ENCODE peak calls at places on chromosomes 5 and 9, in nine cellular contexts. S is AG09309, D is gastrocnemius medialis, B is right atrium auricular region, Z is A549, V is heart right ventricle, U is IMR-90, X is cardiac fibroblast, F is ovary. T is an unnamed sample.

GRCh38 chr5:176171171-176171760 is 67.0 kb upstream of the SIMC1 start:
- DNase-seq in S (no peak), D (no peak), Z (no peak), F (no peak), X (no peak), B (peak; percentile 53), U (no peak), V (no peak), T (no peak)

GRCh38 chr9:110687497-110687896 is 18.9 kb downstream of the MUSK start:
- DNase-seq in V (no peak), S (no peak), B (no peak), F (no peak), D (no peak), Z (peak; percentile 10), X (no peak), U (no peak), T (no peak)

GRCh38 chr5:32274548-32275420 is 38.0 kb downstream of the MTMR12 start:
- DNase-seq in S (no peak), D (no peak), B (no peak), X (peak; percentile 66), F (peak; percentile 45), U (peak; percentile 72), Z (no peak), V (no peak), T (no peak)

GRCh38 chr9:132896906-132897305 is 18.2 kb downstream of the SPACA9 start:
- DNase-seq in D (no peak), F (peak; percentile 60), U (peak; percentile 25), Z (no peak), B (no peak), V (no peak), S (no peak), X (peak; percentile 8), T (peak; percentile 20)

GRCh38 chr9:75448281-75448680 is 360.0 kb downstream of the OSTF1 start:
- DNase-seq in U (no peak), F (no peak), D (no peak), X (no peak), S (no peak), B (no peak), Z (no peak), V (no peak), T (no peak)

GRCh38 chr9:125747765-125748510 is 765 bp downstream of the PBX3 start:
- DNase-seq in B (no peak), D (no peak), X (peak; percentile 24), V (peak; percentile 55), U (no peak), S (no peak), F (peak; percentile 56), Z (peak; percentile 14), T (no peak)

GRCh38 chr5:173963867-173964429 is 25.0 kb upstream of the C5orf47 start:
- DNase-seq in U (no peak), F (no peak), B (no peak), V (no peak), X (no peak), D (no peak), Z (peak; percentile 75), S (no peak), T (no peak)

GRCh38 chr5:54492196-54492595 is 25.4 kb upstream of the SNX18 start:
- DNase-seq in Z (no peak), X (peak; percentile 15), V (no peak), F (no peak), S (no peak), B (no peak), U (no peak), D (no peak), T (no peak)

GRCh38 chr9:33082538-33083326 is 6.3 kb upstream of the SMU1 start:
- DNase-seq in F (no peak), X (no peak), D (no peak), B (no peak), S (no peak), U (no peak), V (no peak), Z (no peak), T (no peak)

GRCh38 chr5:140554454-140554853 is 2.8 kb downstream of the SRA1 start:
- DNase-seq in U (peak; percentile 83), V (no peak), S (peak; percentile 42), F (no peak), B (no peak), D (no peak), Z (no peak), X (peak; percentile 78), T (no peak)

GRCh38 chr5:173512637-173513435 is 103.6 kb downstream of the BOD1 start:
- DNase-seq in F (no peak), V (no peak), X (no peak), S (no peak), Z (no peak), U (no peak), B (no peak), D (no peak), T (no peak)

GRCh38 chr9:105672711-105673234 is 10.5 kb downstream of the TAL2 start:
- DNase-seq in F (no peak), X (no peak), B (no peak), Z (no peak), V (no peak), D (no peak), U (no peak), S (no peak), T (no peak)

GRCh38 chr5:159788835-159789331 is 127.4 kb upstream of the ADRA1B start:
- DNase-seq in V (no peak), B (peak; percentile 46), F (no peak), Z (no peak), U (no peak), S (no peak), X (no peak), D (no peak), T (no peak)

GRCh38 chr5:143402464-143403356 is 776 bp downstream of the NR3C1 start:
- DNase-seq in B (peak; percentile 73), D (peak; percentile 70), V (peak; percentile 73), F (peak; percentile 65), X (peak; percentile 65), U (peak; percentile 34), Z (peak; percentile 61), S (no peak), T (peak; percentile 40)

GRCh38 chr5:61328791-61329617 is 3.1 kb upstream of the ZSWIM6 start:
- DNase-seq in X (no peak), U (no peak), B (no peak), Z (no peak), D (no peak), S (no peak), V (no peak), F (no peak), T (no peak)
- H3K4me3 ChIP-seq in X (no peak overlapping the region), U (peak overlapping the region; percentile 20), B (no peak overlapping the region), Z (no peak overlapping the region), D (no peak overlapping the region), S (no peak overlapping the region), V (no peak overlapping the region), F (no peak overlapping the region), T (peak overlapping the region; percentile 98)

GRCh38 chr9:21988056-21988990 is 5.9 kb downstream of the CDKN2A start:
- DNase-seq in Z (no peak), B (no peak), X (no peak), U (no peak), S (no peak), V (no peak), F (no peak), D (no peak), T (no peak)

GRCh38 chr9:21991039-21991959 is 2.9 kb downstream of the CDKN2A start:
- DNase-seq in U (no peak), V (no peak), Z (no peak), S (no peak), D (no peak), F (no peak), B (no peak), X (no peak), T (no peak)

GRCh38 chr9:21993007-21993406 is 1.2 kb downstream of the CDKN2A start:
- DNase-seq in S (no peak), Z (no peak), X (no peak), U (no peak), F (no peak), D (no peak), V (no peak), B (no peak), T (no peak)

GRCh38 chr9:21985964-21986667 is 8.1 kb downstream of the CDKN2A start:
- DNase-seq in F (no peak), D (no peak), S (no peak), U (no peak), V (no peak), Z (no peak), B (no peak), X (no peak), T (no peak)

GRCh38 chr9:21989440-21990189 is 4.6 kb downstream of the CDKN2A start:
- DNase-seq in V (no peak), S (no peak), U (no peak), F (no peak), X (no peak), B (no peak), Z (no peak), D (no peak), T (no peak)
- H3K4me3 ChIP-seq in V (no peak overlapping the region), S (no peak overlapping the region), U (no peak overlapping the region), F (no peak overlapping the region), X (no peak overlapping the region), B (no peak overlapping the region), Z (no peak overlapping the region), D (no peak overlapping the region), T (no peak overlapping the region)

DNA sequence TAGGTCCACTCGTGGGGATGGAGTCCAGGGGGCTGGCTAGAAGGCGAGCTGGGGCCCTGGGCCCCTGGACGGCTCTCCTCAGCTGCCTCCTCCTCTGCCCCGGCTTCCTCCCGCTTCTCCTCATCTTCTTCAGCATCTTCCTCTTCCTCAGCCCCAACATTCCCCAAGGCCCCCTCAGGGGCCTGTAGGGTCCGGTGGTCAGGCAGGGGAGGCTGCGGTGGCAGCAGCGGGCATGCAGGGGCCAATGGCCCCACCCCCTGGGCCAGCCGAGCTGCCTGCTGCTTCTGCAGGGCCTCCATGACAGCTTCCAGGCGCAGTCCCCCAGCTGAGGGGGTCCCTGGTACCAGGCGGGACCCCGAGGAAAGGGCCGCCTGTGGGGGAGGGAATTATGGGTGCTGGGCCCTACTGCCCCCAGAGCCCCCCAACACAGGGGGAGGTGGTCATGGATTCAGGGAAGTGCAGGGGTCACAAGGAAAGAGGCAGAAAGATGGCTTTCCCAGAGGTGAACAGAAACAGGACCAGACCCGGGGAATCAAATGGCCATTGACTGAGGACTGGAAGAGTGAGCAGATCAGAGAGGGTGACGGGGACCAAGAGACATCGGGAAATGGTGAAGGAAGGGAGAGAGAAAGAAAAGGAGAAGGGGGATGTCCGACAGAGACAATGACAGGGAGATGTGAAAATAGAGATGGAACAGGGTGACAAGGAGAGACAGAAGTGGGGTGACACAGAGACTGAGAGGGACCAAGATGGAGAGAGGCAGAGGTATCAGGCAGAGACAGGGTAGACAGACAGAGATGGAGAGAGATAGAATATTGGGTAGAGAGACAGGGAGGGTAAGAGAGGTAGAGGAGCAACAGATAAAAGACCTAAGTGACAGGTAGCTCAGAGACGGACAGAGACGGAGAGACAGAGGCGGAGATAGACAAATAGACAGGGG is 880 bp downstream of the ARID3C start:
- DNase-seq in U (no peak), D (no peak), V (no peak), S (no peak), X (no peak), B (no peak), F (no peak), Z (no peak), T (no peak)
- H3K4me3 ChIP-seq in U (no peak overlapping the region), D (peak overlapping the region; percentile 51), V (peak overlapping the region; percentile 45), S (no peak overlapping the region), X (no peak overlapping the region), B (peak overlapping the region; percentile 31), F (no peak overlapping the region), Z (peak overlapping the region; percentile 49), T (peak overlapping the region; percentile 1)

DNA sequence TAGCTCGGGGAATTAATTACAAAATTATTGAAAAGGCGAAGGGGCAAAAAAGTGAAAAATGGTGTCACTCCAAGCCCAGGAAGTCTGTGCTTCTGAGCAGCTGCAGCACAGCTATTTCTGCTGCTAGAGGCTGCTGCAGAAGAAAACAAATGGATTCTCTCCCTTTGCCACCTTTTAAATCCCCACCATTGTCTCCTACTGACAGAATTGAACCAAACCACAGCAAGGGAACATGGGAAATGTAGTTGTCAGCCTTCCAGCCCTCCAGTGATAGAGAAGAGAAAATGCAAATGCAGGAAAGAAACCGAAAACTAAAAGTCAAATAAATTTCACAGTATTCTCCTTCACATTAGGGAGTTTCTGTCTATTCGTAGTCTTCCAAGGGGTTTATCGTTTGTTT is 33.4 kb upstream of the CDC42SE2 start:
- DNase-seq in B (no peak), V (no peak), D (no peak), X (no peak), Z (peak; percentile 23), F (no peak), S (no peak), U (no peak), T (no peak)
- H3K4me3 ChIP-seq in B (no peak overlapping the region), V (no peak overlapping the region), D (no peak overlapping the region), X (no peak overlapping the region), Z (no peak overlapping the region), F (no peak overlapping the region), S (no peak overlapping the region), U (no peak overlapping the region), T (no peak overlapping the region)

T was measured in tibial nerve.